ENCODE peak calls at places on chromosomes 16 and 17, in four cellular contexts. A is cardiac fibroblast; S is activated CD4-positive, alpha-beta memory T cell treated with anti-CD3 and anti-CD28 coated beads, Interleukin-2, amount 10 ng/mL, durations not matched to agents 7 days and 5 days; W is naive thymus-derived CD8-positive, alpha-beta T cell. Q is an unnamed sample.

GRCh38 chr16:90057738-90058173 is 19.4 kb downstream of the PRDM7 start:
- DNase-seq in S (no peak), A (peak), W (no peak), Q (no peak)

GRCh38 chr17:67067571-67068517 is 23.5 kb downstream of the CACNG1 start:
- DNase-seq in W (no peak), S (no peak), A (no peak), Q (no peak)

GRCh38 chr17:20979792-20980083 is 63.1 kb downstream of the USP22 start:
- DNase-seq in S (no peak), A (no peak), W (no peak), Q (no peak)

GRCh38 chr17:38735161-38735997 is 5.2 kb downstream of the CISD3 start:
- DNase-seq in W (peak), S (peak), A (peak), Q (peak)

GRCh38 chr16:14172200-14172805 is 101.2 kb downstream of the MRTFB start:
- DNase-seq in A (peak), W (no peak), S (no peak), Q (no peak)

GRCh38 chr16:67563708-67564468 is 1.6 kb downstream of the CTCF start:
- DNase-seq in S (peak), A (peak), W (no peak), Q (no peak)

GRCh38 chr16:24071990-24072389 is 184.1 kb upstream of the CACNG3 start:
- DNase-seq in W (no peak), A (no peak), S (no peak), Q (no peak)

GRCh38 chr16:51326131-51326856 is 175.2 kb upstream of the SALL1 start:
- DNase-seq in S (no peak), A (peak), W (no peak), Q (no peak)

GRCh38 chr17:4229627-4230026 is 34.2 kb downstream of the ANKFY1 start:
- DNase-seq in S (no peak), A (peak), W (no peak), Q (no peak)

GRCh38 chr17:81967533-81968395 is 6.8 kb upstream of the NOTUM start:
- DNase-seq in W (peak), A (peak), S (peak), Q (peak)

GRCh38 chr17:17205368-17206148 is 575 bp downstream of the PLD6 start:
- DNase-seq in A (peak), S (peak), W (peak), Q (peak)

GRCh38 chr17:82985973-82986372 is 93.4 kb upstream of the METRNL start:
- DNase-seq in W (peak), S (peak), A (no peak), Q (peak)

GRCh38 chr16:78877114-78877513 is 723.4 kb downstream of the MAF start:
- DNase-seq in W (no peak), S (no peak), A (no peak), Q (no peak)